ENCODE peak calls at places on chromosomes 6 and 20, in nine cellular contexts. One of them, this sample, is unnamed.

GRCh38 chr6:30781697-30782424 is 37.5 kb upstream of the IER3 start:
- DNase-seq in NK-92 treated with Interleukin-12 subunit alpha and Interleukin-12 subunit beta, amount 100 ng/mL, for 24 hours: no peak
- DNase-seq in tibial artery: peak
- DNase-seq in HCEC 1CT: peak
- DNase-seq in nucleus accumbens: peak
- DNase-seq in neural crest cell: no peak
- DNase-seq in astrocyte of the cerebellum: peak
- DNase-seq in SK-MEL-5: peak
- DNase-seq in choroid plexus epithelial cell: peak
- DNase-seq in this sample: peak

GRCh38 chr20:35907017-35907685 is 47.2 kb downstream of the SCAND1 start:
- DNase-seq in tibial artery: no peak
- DNase-seq in NK-92 treated with Interleukin-12 subunit alpha and Interleukin-12 subunit beta, amount 100 ng/mL, for 24 hours: no peak
- DNase-seq in neural crest cell: no peak
- DNase-seq in HCEC 1CT: no peak
- DNase-seq in SK-MEL-5: no peak
- DNase-seq in nucleus accumbens: no peak
- DNase-seq in choroid plexus epithelial cell: no peak
- DNase-seq in astrocyte of the cerebellum: no peak
- DNase-seq in this sample: no peak

GRCh38 chr6:28134015-28134414 is 7.7 kb upstream of the ZKSCAN8 start:
- DNase-seq in SK-MEL-5: peak
- DNase-seq in NK-92 treated with Interleukin-12 subunit alpha and Interleukin-12 subunit beta, amount 100 ng/mL, for 24 hours: no peak
- DNase-seq in astrocyte of the cerebellum: no peak
- DNase-seq in neural crest cell: peak
- DNase-seq in nucleus accumbens: no peak
- DNase-seq in tibial artery: no peak
- DNase-seq in HCEC 1CT: peak
- DNase-seq in choroid plexus epithelial cell: peak
- DNase-seq in this sample: no peak

GRCh38 chr6:38784506-38785235 is 69.6 kb downstream of the DNAH8 start:
- DNase-seq in tibial artery: no peak
- DNase-seq in choroid plexus epithelial cell: peak
- DNase-seq in nucleus accumbens: no peak
- DNase-seq in SK-MEL-5: no peak
- DNase-seq in neural crest cell: no peak
- DNase-seq in NK-92 treated with Interleukin-12 subunit alpha and Interleukin-12 subunit beta, amount 100 ng/mL, for 24 hours: no peak
- DNase-seq in HCEC 1CT: no peak
- DNase-seq in astrocyte of the cerebellum: no peak
- DNase-seq in this sample: no peak

GRCh38 chr6:119647309-119647708 is 297.7 kb upstream of the MAN1A1 start:
- DNase-seq in NK-92 treated with Interleukin-12 subunit alpha and Interleukin-12 subunit beta, amount 100 ng/mL, for 24 hours: no peak
- DNase-seq in HCEC 1CT: peak
- DNase-seq in astrocyte of the cerebellum: peak
- DNase-seq in SK-MEL-5: no peak
- DNase-seq in choroid plexus epithelial cell: peak
- DNase-seq in tibial artery: no peak
- DNase-seq in neural crest cell: no peak
- DNase-seq in nucleus accumbens: no peak
- DNase-seq in this sample: no peak

GRCh38 chr6:3913077-3913957 is 64.1 kb downstream of the FAM50B start:
- DNase-seq in nucleus accumbens: no peak
- DNase-seq in neural crest cell: no peak
- DNase-seq in astrocyte of the cerebellum: peak
- DNase-seq in SK-MEL-5: no peak
- DNase-seq in NK-92 treated with Interleukin-12 subunit alpha and Interleukin-12 subunit beta, amount 100 ng/mL, for 24 hours: no peak
- DNase-seq in HCEC 1CT: peak
- DNase-seq in choroid plexus epithelial cell: peak
- DNase-seq in tibial artery: peak
- DNase-seq in this sample: peak

GRCh38 chr20:24693466-24694156 is 224.2 kb downstream of the SYNDIG1 start:
- DNase-seq in HCEC 1CT: no peak
- DNase-seq in choroid plexus epithelial cell: no peak
- DNase-seq in astrocyte of the cerebellum: no peak
- DNase-seq in nucleus accumbens: no peak
- DNase-seq in tibial artery: no peak
- DNase-seq in SK-MEL-5: no peak
- DNase-seq in neural crest cell: no peak
- DNase-seq in NK-92 treated with Interleukin-12 subunit alpha and Interleukin-12 subunit beta, amount 100 ng/mL, for 24 hours: no peak
- DNase-seq in this sample: no peak

GRCh38 chr6:129543981-129544380 is 166.0 kb downstream of the ARHGAP18 start:
- DNase-seq in NK-92 treated with Interleukin-12 subunit alpha and Interleukin-12 subunit beta, amount 100 ng/mL, for 24 hours: no peak
- DNase-seq in HCEC 1CT: peak
- DNase-seq in nucleus accumbens: no peak
- DNase-seq in neural crest cell: no peak
- DNase-seq in SK-MEL-5: no peak
- DNase-seq in choroid plexus epithelial cell: peak
- DNase-seq in astrocyte of the cerebellum: no peak
- DNase-seq in tibial artery: no peak
- DNase-seq in this sample: no peak

GRCh38 chr20:31560094-31560899 is 44.8 kb upstream of the ID1 start:
- DNase-seq in neural crest cell: peak
- DNase-seq in HCEC 1CT: peak
- DNase-seq in choroid plexus epithelial cell: peak
- DNase-seq in SK-MEL-5: peak
- DNase-seq in astrocyte of the cerebellum: peak
- DNase-seq in nucleus accumbens: no peak
- DNase-seq in tibial artery: peak
- DNase-seq in NK-92 treated with Interleukin-12 subunit alpha and Interleukin-12 subunit beta, amount 100 ng/mL, for 24 hours: peak
- DNase-seq in this sample: peak

GRCh38 chr20:17835240-17835940 is 133.2 kb downstream of the SNX5 start:
- DNase-seq in astrocyte of the cerebellum: peak
- DNase-seq in HCEC 1CT: peak
- DNase-seq in SK-MEL-5: peak
- DNase-seq in tibial artery: peak
- DNase-seq in choroid plexus epithelial cell: peak
- DNase-seq in nucleus accumbens: no peak
- DNase-seq in neural crest cell: no peak
- DNase-seq in NK-92 treated with Interleukin-12 subunit alpha and Interleukin-12 subunit beta, amount 100 ng/mL, for 24 hours: no peak
- DNase-seq in this sample: no peak

GRCh38 chr6:31836676-31837611 is 9.4 kb downstream of the HSPA1B start:
- DNase-seq in NK-92 treated with Interleukin-12 subunit alpha and Interleukin-12 subunit beta, amount 100 ng/mL, for 24 hours: no peak
- DNase-seq in neural crest cell: no peak
- DNase-seq in SK-MEL-5: no peak
- DNase-seq in choroid plexus epithelial cell: peak
- DNase-seq in astrocyte of the cerebellum: no peak
- DNase-seq in nucleus accumbens: no peak
- DNase-seq in tibial artery: no peak
- DNase-seq in HCEC 1CT: peak
- DNase-seq in this sample: peak

GRCh38 chr6:44470106-44470446 is 82.6 kb downstream of the CDC5L start:
- DNase-seq in nucleus accumbens: no peak
- DNase-seq in neural crest cell: no peak
- DNase-seq in NK-92 treated with Interleukin-12 subunit alpha and Interleukin-12 subunit beta, amount 100 ng/mL, for 24 hours: no peak
- DNase-seq in HCEC 1CT: no peak
- DNase-seq in astrocyte of the cerebellum: no peak
- DNase-seq in SK-MEL-5: no peak
- DNase-seq in tibial artery: no peak
- DNase-seq in choroid plexus epithelial cell: no peak
- DNase-seq in this sample: no peak